ENCODE peak calls at places on chromosomes 13 and 19, in four cellular contexts. I is H1, U is GM12878, K is HepG2. X is an unnamed sample. For H3K4me1, the result is how much of the 10 kb centered on the place peaks cover.

GRCh38 chr13:46101488-46102289 is 3.1 kb downstream of the CPB2 start:
- DNase-seq in U (no peak), I (no peak), K (no peak), X (no peak)

GRCh38 chr13:75724742-75725504 is 88.8 kb downstream of the LMO7 start:
- DNase-seq in I (no peak), K (no peak), U (no peak), X (no peak)

GRCh38 chr19:39106201-39106600 is 19.4 kb upstream of the PAK4 start:
- DNase-seq in K (no peak), U (no peak), I (no peak), X (no peak)

GRCh38 chr13:102182170-102182569 is 219.7 kb downstream of the FGF14 start:
- DNase-seq in I (no peak), K (no peak), U (no peak), X (no peak)

GRCh38 chr13:88384542-88384941 is 713.4 kb downstream of the SLITRK5 start:
- DNase-seq in K (no peak), I (no peak), U (no peak), X (peak)

GRCh38 chr19:40523322-40524047 is 53.2 kb upstream of the SHKBP1 start:
- DNase-seq in I (peak), U (no peak), K (peak), X (peak)

GRCh38 chr19:39001016-39001415 is 25.5 kb upstream of the FBXO17 start:
- DNase-seq in U (no peak), I (no peak), K (no peak), X (no peak)

GRCh38 chr19:39405261-39405912 is 1.3 kb upstream of the ZFP36 start:
- DNase-seq in U (no peak), I (no peak), K (no peak), X (no peak)

GRCh38 chr19:40687525-40688016 is 2.9 kb downstream of the NUMBL start:
- DNase-seq in K (no peak), U (peak), I (no peak), X (no peak)

GRCh38 chr13:36129539-36129938 is 1.6 kb downstream of the DCLK1 start:
- DNase-seq in K (no peak), U (no peak), I (no peak), X (no peak)

GRCh38 chr19:35719402-35720162 is 1.8 kb downstream of the KMT2B start:
- DNase-seq in K (peak), U (no peak), I (no peak), X (no peak)

GRCh38 chr13:36297600-36298338 is at the start of gene CCDC169:
- DNase-seq in U (no peak), K (peak), I (peak), X (no peak)

GRCh38 chr13:79642596-79642995 is 161.6 kb downstream of the NDFIP2 start:
- DNase-seq in K (no peak), U (no peak), I (no peak), X (no peak)

GRCh38 chr13:45500492-45501174 is 35.9 kb downstream of the COG3 start:
- DNase-seq in K (peak), U (no peak), I (no peak), X (no peak)

GRCh38 chr13:102536196-102536595 is 60.6 kb upstream of the TPP2 start:
- DNase-seq in I (no peak), K (no peak), U (no peak), X (no peak)

GRCh38 chr13:82976499-82976898 is 905.8 kb downstream of the SLITRK1 start:
- DNase-seq in I (no peak), K (no peak), U (no peak), X (no peak)

GRCh38 chr19:35455616-35456201 is 7.7 kb downstream of the FFAR2 start:
- DNase-seq in U (no peak), I (no peak), K (peak), X (no peak)

GRCh38 chr13:60384911-60385310 is 12.1 kb upstream of the TDRD3 start:
- DNase-seq in I (no peak), U (no peak), K (no peak), X (no peak)

GRCh38 chr13:99228737-99229691 is 28.4 kb downstream of the UBAC2 start:
- DNase-seq in K (peak), U (peak), I (no peak), X (no peak)

GRCh38 chr13:113654591-113655357 is 3.2 kb downstream of the ATP4B start:
- DNase-seq in I (no peak), K (no peak), U (no peak), X (no peak)

GRCh38 chr19:30367421-30367820 is 4.8 kb upstream of the ZNF536 start:
- DNase-seq in U (no peak), K (no peak), I (no peak), X (no peak)

GRCh38 chr13:35465345-35465744 is 11.1 kb downstream of the MAB21L1 start:
- DNase-seq in K (no peak), I (no peak), U (no peak), X (no peak)

GRCh38 chr13:75173457-75174356 is 308.3 kb downstream of the TBC1D4 start:
- DNase-seq in U (no peak), I (no peak), K (peak), X (no peak)

GRCh38 chr13:47215741-47216140 is 318.9 kb upstream of the HTR2A start:
- DNase-seq in U (no peak), I (no peak), K (no peak), X (no peak)

GRCh38 chr13:106530209-106530906 is 5.1 kb downstream of the EFNB2 start:
- DNase-seq in I (no peak), U (no peak), K (no peak), X (no peak)

GRCh38 chr13:83452292-83452950 is 429.9 kb downstream of the SLITRK1 start:
- DNase-seq in K (no peak), I (no peak), U (no peak), X (no peak)

GRCh38 chr19:38148337-38148736 is 75.7 kb downstream of the DPF1 start:
- DNase-seq in U (no peak), K (no peak), I (no peak), X (no peak)

GRCh38 chr13:34988330-34988791 is 46.3 kb downstream of the NBEA start:
- DNase-seq in U (no peak), K (peak), I (no peak), X (no peak)

GRCh38 chr13:76992548-76993001 is 694 bp downstream of the CLN5 start:
- DNase-seq in K (no peak), I (no peak), U (no peak), X (no peak)

GRCh38 chr19:815775-816499 is 5.8 kb downstream of the PLPPR3 start:
- DNase-seq in I (no peak), K (no peak), U (no peak), X (no peak)

GRCh38 chr13:113145496-113145895 is 13.0 kb upstream of the PROZ start:
- DNase-seq in K (no peak), I (no peak), U (no peak), X (no peak)

GRCh38 chr13:48542581-48543341 is 9.9 kb upstream of the RCBTB2 start:
- DNase-seq in U (no peak), I (peak), K (peak), X (no peak)

GRCh38 chr19:46944918-46945628 is 74.6 kb upstream of the NPAS1 start:
- DNase-seq in I (peak), U (no peak), K (no peak), X (no peak)

GRCh38 chr13:104869501-104869900 is 1666.0 kb downstream of the EFNB2 start:
- DNase-seq in I (no peak), U (no peak), K (no peak), X (no peak)

GRCh38 chr19:56617531-56617930 is 22.4 kb downstream of the ZNF71 start:
- DNase-seq in K (no peak), U (no peak), I (no peak), X (no peak)

GRCh38 chr13:70613295-70613694 is 505.0 kb upstream of the KLHL1 start:
- DNase-seq in I (no peak), K (no peak), U (no peak), X (no peak)

GRCh38 chr19:10328558-10329429 is 4.5 kb downstream of the RAVER1 start:
- DNase-seq in U (no peak), I (no peak), K (no peak), X (no peak)

GRCh38 chr19:30066781-30067759 is 125.0 kb downstream of the URI1 start:
- DNase-seq in U (no peak), K (no peak), I (no peak), X (no peak)

GRCh38 chr19:56091066-56091490 is 30.0 kb downstream of the ZNF787 start:
- DNase-seq in U (no peak), I (no peak), K (no peak), X (no peak)

GRCh38 chr19:1849132-1849474 is 820 bp upstream of the REXO1 start:
- DNase-seq in K (no peak), U (no peak), I (no peak), X (no peak)
- H3K4me1 ChIP-seq in K (under half), U (under half), I (under half), X (under half)

GRCh38 chr19:3284759-3285646 is 60.5 kb downstream of the CELF5 start:
- DNase-seq in I (peak), U (no peak), K (peak), X (peak)
- TF ChIP-seq SUZ12 in I (no peak), U (no peak), K (no peak), X (no peak)

GRCh38 chr19:5288347-5288739 is 52.3 kb downstream of the PTPRS start:
- DNase-seq in I (no peak), U (no peak), K (no peak), X (no peak)
- H3K9ac ChIP-seq in I (no peak), U (no peak), K (no peak), X (peak)

DNA sequence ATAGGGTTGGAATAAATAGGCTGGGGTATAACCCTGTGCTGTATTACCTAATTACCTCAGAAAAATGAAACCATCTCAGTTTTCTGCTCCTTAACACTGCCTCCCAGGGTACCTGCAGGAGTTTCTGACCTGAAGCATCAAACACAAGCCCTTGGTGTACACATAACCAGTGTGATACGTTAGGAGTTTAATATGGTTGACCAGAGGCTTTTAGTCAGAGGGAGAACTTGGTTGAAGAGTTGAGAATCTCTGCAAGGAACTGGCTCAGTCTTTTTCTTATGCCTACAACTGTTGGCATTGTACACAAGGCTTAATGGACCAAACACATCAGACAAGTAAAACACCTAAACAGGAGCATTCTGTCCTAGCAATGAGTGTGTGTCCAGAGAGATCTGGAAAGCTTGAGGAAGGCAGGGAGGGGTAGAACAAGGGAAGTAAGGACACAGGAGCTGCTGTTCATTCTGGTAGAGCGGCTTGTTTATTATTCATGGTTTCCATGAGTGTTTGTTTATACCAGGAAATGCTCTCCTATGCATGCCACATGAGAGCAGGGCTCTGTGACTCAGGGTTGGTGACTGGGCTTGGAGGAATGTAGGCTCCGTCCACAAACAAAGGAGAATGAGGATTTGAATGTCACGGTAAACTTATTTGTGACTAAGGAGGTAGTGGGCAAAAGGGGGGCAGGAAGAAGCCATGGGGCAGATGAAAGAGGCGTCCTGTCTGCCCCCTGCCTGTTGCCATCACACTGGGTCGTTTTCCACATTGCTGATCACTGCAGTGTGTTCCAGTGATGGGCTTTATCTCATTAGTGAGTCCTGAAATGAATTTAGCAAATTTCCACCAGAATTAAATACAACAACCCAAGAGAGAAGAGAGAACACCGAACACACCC is 11.9 kb upstream of the SPATA13 start:
- DNase-seq in U (no peak), I (no peak), K (peak), X (peak)
- H3K4me1 ChIP-seq in U (under half), I (under half), K (half or more), X (under half)

DNA sequence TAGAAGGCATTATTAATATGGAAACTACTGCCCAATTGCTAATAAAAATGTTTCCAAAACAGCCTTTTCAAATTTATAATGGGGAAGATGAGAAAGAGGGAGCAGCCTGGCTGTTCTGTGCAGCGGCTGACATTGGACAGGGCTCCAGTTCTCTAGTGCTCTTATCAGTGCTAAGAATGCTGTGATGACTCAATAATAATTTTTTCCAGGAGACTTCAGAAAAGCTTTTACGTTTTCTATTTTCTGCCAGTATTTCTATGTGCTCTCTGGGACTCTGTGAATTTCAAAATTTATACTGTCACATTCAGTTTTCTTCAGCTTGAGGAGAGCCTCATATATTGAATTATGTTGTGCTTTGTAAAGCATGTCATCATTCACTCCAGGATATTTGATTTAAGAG is 209.6 kb downstream of the VWA8 start:
- DNase-seq in U (no peak), K (no peak), I (no peak), X (no peak)
- TF ChIP-seq SUZ12 in U (no peak), K (no peak), I (no peak), X (no peak)

GRCh38 chr13:112054616-112055015 is 12.3 kb upstream of the SOX1 start:
- DNase-seq in K (no peak), I (peak), U (no peak), X (no peak)
- H3K9ac ChIP-seq in K (no peak), I (no peak), U (no peak), X (no peak)

GRCh38 chr13:67481445-67481844 is 251.3 kb upstream of the PCDH9 start:
- DNase-seq in U (no peak), K (no peak), I (no peak), X (no peak)
- H3K4me1 ChIP-seq in U (under half), K (under half), I (under half), X (under half)

GRCh38 chr19:51128227-51128626 is 3.5 kb downstream of the SIGLEC9 start:
- DNase-seq in K (no peak), I (no peak), U (no peak), X (no peak)

GRCh38 chr19:51129716-51130115 is 5.0 kb downstream of the SIGLEC9 start:
- DNase-seq in K (no peak), I (no peak), U (no peak), X (no peak)

GRCh38 chr19:51127032-51127431 is 2.3 kb downstream of the SIGLEC9 start:
- DNase-seq in K (no peak), I (no peak), U (no peak), X (no peak)

GRCh38 chr19:51125421-51126075 is 842 bp downstream of the SIGLEC9 start:
- DNase-seq in I (no peak), K (no peak), U (no peak), X (no peak)

GRCh38 chr19:51127755-51128154 is 3.0 kb downstream of the SIGLEC9 start:
- DNase-seq in U (no peak), I (no peak), K (no peak), X (no peak)
- TF ChIP-seq SUZ12 in U (no peak), I (no peak), K (no peak), X (no peak)

DNA sequence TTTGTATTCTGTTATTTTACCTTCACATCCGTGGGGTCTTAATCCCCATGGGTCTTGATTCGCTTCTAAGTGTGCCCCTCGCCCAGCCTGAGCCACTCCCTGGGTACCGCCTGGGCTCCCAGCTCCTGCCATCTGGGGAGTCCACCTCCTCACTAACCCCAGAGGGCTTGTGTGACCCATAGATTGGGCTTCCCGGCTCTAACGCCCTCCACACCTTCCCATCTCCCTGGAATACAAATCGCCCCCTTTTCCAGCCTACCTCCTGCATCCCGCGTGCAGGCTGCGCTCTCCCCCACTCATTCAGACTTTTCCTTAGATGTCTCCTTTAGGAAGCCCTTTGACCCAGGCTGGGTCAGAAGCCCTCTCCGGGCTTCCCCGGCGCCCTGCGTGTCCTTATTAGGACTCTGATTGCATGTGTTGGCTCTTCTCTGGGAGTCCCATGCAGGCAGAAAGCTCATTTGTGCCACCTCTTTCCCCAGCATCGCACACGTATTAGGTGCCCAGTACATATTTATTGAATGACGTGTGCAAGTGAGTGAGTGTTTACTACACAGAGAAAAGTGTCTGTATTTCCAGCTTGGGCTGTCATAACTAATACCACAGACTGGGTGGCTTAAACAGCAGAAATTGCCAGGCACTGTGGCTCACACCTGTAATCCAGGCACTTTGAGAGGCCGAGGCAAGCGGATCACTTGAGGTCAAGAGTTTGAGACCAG is 757 bp downstream of the CCDC124 start:
- DNase-seq in U (no peak), K (peak), I (no peak), X (no peak)
- H3K9ac ChIP-seq in U (peak), K (peak), I (peak), X (peak)

GRCh38 chr19:1854032-1854541 is 5.8 kb upstream of the REXO1 start:
- DNase-seq in U (no peak), K (no peak), I (no peak), X (no peak)
- H3K4me1 ChIP-seq in U (under half), K (under half), I (under half), X (under half)

X was measured in NT2/D1.